ENCODE peak calls at places on chromosomes 13 and 19, in ten cellular contexts. One of them, this sample, is unnamed.

GRCh38 chr19:56111601-56112312 is 9.3 kb downstream of the ZNF787 start:
- DNase-seq in progenitor cell of endocrine pancreas: no peak
- DNase-seq in cerebellum: peak
- DNase-seq in heart right ventricle: peak
- DNase-seq in amniotic stem cell: no peak
- DNase-seq in stimulated activated CD4-positive, alpha-beta T cell treated with anti-CD3 and anti-CD28 coated beads, TNF-alpha, amount 100 ng/mL, for 24 hours: peak
- DNase-seq in astrocyte of the spinal cord: no peak
- DNase-seq in spleen: peak
- DNase-seq in breast epithelium: no peak
- DNase-seq in lower lobe of right lung: peak
- DNase-seq in this sample: no peak

GRCh38 chr13:66546534-66547379 is 683.4 kb downstream of the PCDH9 start:
- DNase-seq in progenitor cell of endocrine pancreas: no peak
- DNase-seq in cerebellum: no peak
- DNase-seq in heart right ventricle: no peak
- DNase-seq in amniotic stem cell: peak
- DNase-seq in stimulated activated CD4-positive, alpha-beta T cell treated with anti-CD3 and anti-CD28 coated beads, TNF-alpha, amount 100 ng/mL, for 24 hours: no peak
- DNase-seq in astrocyte of the spinal cord: peak
- DNase-seq in spleen: no peak
- DNase-seq in breast epithelium: no peak
- DNase-seq in lower lobe of right lung: no peak
- DNase-seq in this sample: no peak

GRCh38 chr19:41299755-41300089 is 10.2 kb upstream of the CCDC97 start:
- DNase-seq in progenitor cell of endocrine pancreas: no peak
- DNase-seq in cerebellum: no peak
- DNase-seq in heart right ventricle: peak
- DNase-seq in amniotic stem cell: no peak
- DNase-seq in stimulated activated CD4-positive, alpha-beta T cell treated with anti-CD3 and anti-CD28 coated beads, TNF-alpha, amount 100 ng/mL, for 24 hours: no peak
- DNase-seq in astrocyte of the spinal cord: peak
- DNase-seq in spleen: no peak
- DNase-seq in breast epithelium: no peak
- DNase-seq in lower lobe of right lung: peak
- DNase-seq in this sample: no peak

GRCh38 chr19:52226652-52227051 is 36.8 kb downstream of the PPP2R1A start:
- DNase-seq in progenitor cell of endocrine pancreas: no peak
- DNase-seq in cerebellum: no peak
- DNase-seq in heart right ventricle: no peak
- DNase-seq in amniotic stem cell: no peak
- DNase-seq in stimulated activated CD4-positive, alpha-beta T cell treated with anti-CD3 and anti-CD28 coated beads, TNF-alpha, amount 100 ng/mL, for 24 hours: no peak
- DNase-seq in astrocyte of the spinal cord: no peak
- DNase-seq in spleen: no peak
- DNase-seq in breast epithelium: no peak
- DNase-seq in lower lobe of right lung: no peak
- DNase-seq in this sample: no peak

GRCh38 chr19:51644636-51645271 is 1.9 kb downstream of the SIGLEC14 start:
- DNase-seq in progenitor cell of endocrine pancreas: no peak
- DNase-seq in cerebellum: no peak
- DNase-seq in heart right ventricle: no peak
- DNase-seq in amniotic stem cell: no peak
- DNase-seq in stimulated activated CD4-positive, alpha-beta T cell treated with anti-CD3 and anti-CD28 coated beads, TNF-alpha, amount 100 ng/mL, for 24 hours: no peak
- DNase-seq in astrocyte of the spinal cord: no peak
- DNase-seq in spleen: no peak
- DNase-seq in breast epithelium: no peak
- DNase-seq in lower lobe of right lung: no peak
- DNase-seq in this sample: no peak

GRCh38 chr19:53991224-53992113 is at the start of gene CACNG6:
- DNase-seq in progenitor cell of endocrine pancreas: peak
- DNase-seq in cerebellum: no peak
- DNase-seq in heart right ventricle: no peak
- DNase-seq in amniotic stem cell: no peak
- DNase-seq in stimulated activated CD4-positive, alpha-beta T cell treated with anti-CD3 and anti-CD28 coated beads, TNF-alpha, amount 100 ng/mL, for 24 hours: no peak
- DNase-seq in astrocyte of the spinal cord: no peak
- DNase-seq in spleen: no peak
- DNase-seq in breast epithelium: no peak
- DNase-seq in lower lobe of right lung: peak
- DNase-seq in this sample: no peak

GRCh38 chr13:20825476-20825875 is 51.7 kb upstream of the EEF1AKMT1 start:
- DNase-seq in progenitor cell of endocrine pancreas: no peak
- DNase-seq in cerebellum: no peak
- DNase-seq in heart right ventricle: no peak
- DNase-seq in amniotic stem cell: no peak
- DNase-seq in stimulated activated CD4-positive, alpha-beta T cell treated with anti-CD3 and anti-CD28 coated beads, TNF-alpha, amount 100 ng/mL, for 24 hours: no peak
- DNase-seq in astrocyte of the spinal cord: peak
- DNase-seq in spleen: no peak
- DNase-seq in breast epithelium: no peak
- DNase-seq in lower lobe of right lung: no peak
- DNase-seq in this sample: no peak

GRCh38 chr19:18464646-18465045 is 26.7 kb upstream of the ISYNA1 start:
- DNase-seq in progenitor cell of endocrine pancreas: no peak
- DNase-seq in cerebellum: peak
- DNase-seq in heart right ventricle: peak
- DNase-seq in amniotic stem cell: peak
- DNase-seq in stimulated activated CD4-positive, alpha-beta T cell treated with anti-CD3 and anti-CD28 coated beads, TNF-alpha, amount 100 ng/mL, for 24 hours: no peak
- DNase-seq in astrocyte of the spinal cord: peak
- DNase-seq in spleen: peak
- DNase-seq in breast epithelium: peak
- DNase-seq in lower lobe of right lung: peak
- DNase-seq in this sample: no peak

GRCh38 chr13:107459430-107459829 is 755.9 kb downstream of the LIG4 start:
- DNase-seq in progenitor cell of endocrine pancreas: no peak
- DNase-seq in cerebellum: no peak
- DNase-seq in heart right ventricle: no peak
- DNase-seq in amniotic stem cell: peak
- DNase-seq in stimulated activated CD4-positive, alpha-beta T cell treated with anti-CD3 and anti-CD28 coated beads, TNF-alpha, amount 100 ng/mL, for 24 hours: no peak
- DNase-seq in astrocyte of the spinal cord: peak
- DNase-seq in spleen: no peak
- DNase-seq in breast epithelium: no peak
- DNase-seq in lower lobe of right lung: no peak
- DNase-seq in this sample: no peak

GRCh38 chr13:33793726-33794125 is 24.2 kb upstream of the RFC3 start:
- DNase-seq in progenitor cell of endocrine pancreas: no peak
- DNase-seq in cerebellum: no peak
- DNase-seq in heart right ventricle: no peak
- DNase-seq in amniotic stem cell: no peak
- DNase-seq in stimulated activated CD4-positive, alpha-beta T cell treated with anti-CD3 and anti-CD28 coated beads, TNF-alpha, amount 100 ng/mL, for 24 hours: no peak
- DNase-seq in astrocyte of the spinal cord: no peak
- DNase-seq in spleen: no peak
- DNase-seq in breast epithelium: no peak
- DNase-seq in lower lobe of right lung: no peak
- DNase-seq in this sample: no peak

GRCh38 chr13:78228940-78229339 is 310.3 kb upstream of the EDNRB start:
- DNase-seq in progenitor cell of endocrine pancreas: no peak
- DNase-seq in cerebellum: no peak
- DNase-seq in heart right ventricle: no peak
- DNase-seq in amniotic stem cell: no peak
- DNase-seq in stimulated activated CD4-positive, alpha-beta T cell treated with anti-CD3 and anti-CD28 coated beads, TNF-alpha, amount 100 ng/mL, for 24 hours: no peak
- DNase-seq in astrocyte of the spinal cord: peak
- DNase-seq in spleen: no peak
- DNase-seq in breast epithelium: no peak
- DNase-seq in lower lobe of right lung: no peak
- DNase-seq in this sample: no peak

GRCh38 chr19:4064073-4064550 is 2.6 kb downstream of the ZBTB7A start:
- DNase-seq in progenitor cell of endocrine pancreas: no peak
- DNase-seq in cerebellum: peak
- DNase-seq in heart right ventricle: peak
- DNase-seq in amniotic stem cell: no peak
- DNase-seq in stimulated activated CD4-positive, alpha-beta T cell treated with anti-CD3 and anti-CD28 coated beads, TNF-alpha, amount 100 ng/mL, for 24 hours: no peak
- DNase-seq in astrocyte of the spinal cord: peak
- DNase-seq in spleen: no peak
- DNase-seq in breast epithelium: no peak
- DNase-seq in lower lobe of right lung: peak
- DNase-seq in this sample: no peak

GRCh38 chr19:30148039-30148438 is 206.0 kb downstream of the URI1 start:
- DNase-seq in progenitor cell of endocrine pancreas: no peak
- DNase-seq in cerebellum: no peak
- DNase-seq in heart right ventricle: no peak
- DNase-seq in amniotic stem cell: no peak
- DNase-seq in stimulated activated CD4-positive, alpha-beta T cell treated with anti-CD3 and anti-CD28 coated beads, TNF-alpha, amount 100 ng/mL, for 24 hours: no peak
- DNase-seq in astrocyte of the spinal cord: no peak
- DNase-seq in spleen: no peak
- DNase-seq in breast epithelium: no peak
- DNase-seq in lower lobe of right lung: no peak
- DNase-seq in this sample: no peak

GRCh38 chr19:17762505-17763229 is 11.4 kb downstream of the FCHO1 start:
- DNase-seq in progenitor cell of endocrine pancreas: no peak
- DNase-seq in cerebellum: no peak
- DNase-seq in heart right ventricle: no peak
- DNase-seq in amniotic stem cell: no peak
- DNase-seq in stimulated activated CD4-positive, alpha-beta T cell treated with anti-CD3 and anti-CD28 coated beads, TNF-alpha, amount 100 ng/mL, for 24 hours: no peak
- DNase-seq in astrocyte of the spinal cord: peak
- DNase-seq in spleen: no peak
- DNase-seq in breast epithelium: no peak
- DNase-seq in lower lobe of right lung: no peak
- DNase-seq in this sample: no peak

GRCh38 chr13:61891420-61891819 is 475.8 kb upstream of the PCDH20 start:
- DNase-seq in progenitor cell of endocrine pancreas: no peak
- DNase-seq in cerebellum: no peak
- DNase-seq in heart right ventricle: no peak
- DNase-seq in amniotic stem cell: no peak
- DNase-seq in stimulated activated CD4-positive, alpha-beta T cell treated with anti-CD3 and anti-CD28 coated beads, TNF-alpha, amount 100 ng/mL, for 24 hours: no peak
- DNase-seq in astrocyte of the spinal cord: no peak
- DNase-seq in spleen: no peak
- DNase-seq in breast epithelium: no peak
- DNase-seq in lower lobe of right lung: no peak
- DNase-seq in this sample: no peak

GRCh38 chr19:14775855-14776254 is 2.5 kb downstream of the ADGRE2 start:
- DNase-seq in progenitor cell of endocrine pancreas: no peak
- DNase-seq in cerebellum: no peak
- DNase-seq in heart right ventricle: peak
- DNase-seq in amniotic stem cell: no peak
- DNase-seq in stimulated activated CD4-positive, alpha-beta T cell treated with anti-CD3 and anti-CD28 coated beads, TNF-alpha, amount 100 ng/mL, for 24 hours: no peak
- DNase-seq in astrocyte of the spinal cord: no peak
- DNase-seq in spleen: peak
- DNase-seq in breast epithelium: no peak
- DNase-seq in lower lobe of right lung: peak
- DNase-seq in this sample: no peak

GRCh38 chr19:31350693-31351211 is 1.5 kb upstream of the TSHZ3 start:
- DNase-seq in progenitor cell of endocrine pancreas: peak
- DNase-seq in cerebellum: peak
- DNase-seq in heart right ventricle: peak
- DNase-seq in amniotic stem cell: peak
- DNase-seq in stimulated activated CD4-positive, alpha-beta T cell treated with anti-CD3 and anti-CD28 coated beads, TNF-alpha, amount 100 ng/mL, for 24 hours: no peak
- DNase-seq in astrocyte of the spinal cord: peak
- DNase-seq in spleen: peak
- DNase-seq in breast epithelium: no peak
- DNase-seq in lower lobe of right lung: peak
- DNase-seq in this sample: no peak

GRCh38 chr19:39372047-39372802 is 18.7 kb downstream of the PAF1 start:
- DNase-seq in progenitor cell of endocrine pancreas: no peak
- DNase-seq in cerebellum: peak
- DNase-seq in heart right ventricle: peak
- DNase-seq in amniotic stem cell: peak
- DNase-seq in stimulated activated CD4-positive, alpha-beta T cell treated with anti-CD3 and anti-CD28 coated beads, TNF-alpha, amount 100 ng/mL, for 24 hours: no peak
- DNase-seq in astrocyte of the spinal cord: peak
- DNase-seq in spleen: no peak
- DNase-seq in breast epithelium: peak
- DNase-seq in lower lobe of right lung: peak
- DNase-seq in this sample: no peak

GRCh38 chr19:6738726-6739389 is 622 bp upstream of the TRIP10 start:
- DNase-seq in progenitor cell of endocrine pancreas: no peak
- DNase-seq in cerebellum: no peak
- DNase-seq in heart right ventricle: peak
- DNase-seq in amniotic stem cell: no peak
- DNase-seq in stimulated activated CD4-positive, alpha-beta T cell treated with anti-CD3 and anti-CD28 coated beads, TNF-alpha, amount 100 ng/mL, for 24 hours: no peak
- DNase-seq in astrocyte of the spinal cord: no peak
- DNase-seq in spleen: peak
- DNase-seq in breast epithelium: peak
- DNase-seq in lower lobe of right lung: peak
- DNase-seq in this sample: no peak

GRCh38 chr19:2552859-2553258 is 76.9 kb downstream of the GADD45B start:
- DNase-seq in progenitor cell of endocrine pancreas: no peak
- DNase-seq in cerebellum: no peak
- DNase-seq in heart right ventricle: no peak
- DNase-seq in amniotic stem cell: no peak
- DNase-seq in stimulated activated CD4-positive, alpha-beta T cell treated with anti-CD3 and anti-CD28 coated beads, TNF-alpha, amount 100 ng/mL, for 24 hours: peak
- DNase-seq in astrocyte of the spinal cord: no peak
- DNase-seq in spleen: peak
- DNase-seq in breast epithelium: no peak
- DNase-seq in lower lobe of right lung: peak
- DNase-seq in this sample: no peak

GRCh38 chr19:3721131-3721899 is 13.1 kb downstream of the TJP3 start:
- DNase-seq in progenitor cell of endocrine pancreas: peak
- DNase-seq in cerebellum: peak
- DNase-seq in heart right ventricle: peak
- DNase-seq in amniotic stem cell: peak
- DNase-seq in stimulated activated CD4-positive, alpha-beta T cell treated with anti-CD3 and anti-CD28 coated beads, TNF-alpha, amount 100 ng/mL, for 24 hours: peak
- DNase-seq in astrocyte of the spinal cord: peak
- DNase-seq in spleen: peak
- DNase-seq in breast epithelium: peak
- DNase-seq in lower lobe of right lung: peak
- DNase-seq in this sample: peak

GRCh38 chr13:21079206-21079605 is 17.8 kb upstream of the LATS2 start:
- DNase-seq in progenitor cell of endocrine pancreas: no peak
- DNase-seq in cerebellum: no peak
- DNase-seq in heart right ventricle: no peak
- DNase-seq in amniotic stem cell: no peak
- DNase-seq in stimulated activated CD4-positive, alpha-beta T cell treated with anti-CD3 and anti-CD28 coated beads, TNF-alpha, amount 100 ng/mL, for 24 hours: no peak
- DNase-seq in astrocyte of the spinal cord: peak
- DNase-seq in spleen: no peak
- DNase-seq in breast epithelium: no peak
- DNase-seq in lower lobe of right lung: no peak
- DNase-seq in this sample: no peak

GRCh38 chr19:29687244-29687896 is 22.1 kb downstream of the PLEKHF1 start:
- DNase-seq in progenitor cell of endocrine pancreas: no peak
- DNase-seq in cerebellum: no peak
- DNase-seq in heart right ventricle: no peak
- DNase-seq in amniotic stem cell: peak
- DNase-seq in stimulated activated CD4-positive, alpha-beta T cell treated with anti-CD3 and anti-CD28 coated beads, TNF-alpha, amount 100 ng/mL, for 24 hours: no peak
- DNase-seq in astrocyte of the spinal cord: peak
- DNase-seq in spleen: peak
- DNase-seq in breast epithelium: no peak
- DNase-seq in lower lobe of right lung: no peak
- DNase-seq in this sample: no peak

GRCh38 chr13:52862358-52863206 is 14.1 kb upstream of the PCDH8 start:
- DNase-seq in progenitor cell of endocrine pancreas: peak
- DNase-seq in cerebellum: no peak
- DNase-seq in heart right ventricle: no peak
- DNase-seq in amniotic stem cell: no peak
- DNase-seq in stimulated activated CD4-positive, alpha-beta T cell treated with anti-CD3 and anti-CD28 coated beads, TNF-alpha, amount 100 ng/mL, for 24 hours: no peak
- DNase-seq in astrocyte of the spinal cord: no peak
- DNase-seq in spleen: no peak
- DNase-seq in breast epithelium: no peak
- DNase-seq in lower lobe of right lung: no peak
- DNase-seq in this sample: no peak

GRCh38 chr19:48879025-48879572 is 6.9 kb downstream of the PPP1R15A start:
- DNase-seq in progenitor cell of endocrine pancreas: no peak
- DNase-seq in cerebellum: no peak
- DNase-seq in heart right ventricle: no peak
- DNase-seq in amniotic stem cell: no peak
- DNase-seq in stimulated activated CD4-positive, alpha-beta T cell treated with anti-CD3 and anti-CD28 coated beads, TNF-alpha, amount 100 ng/mL, for 24 hours: no peak
- DNase-seq in astrocyte of the spinal cord: no peak
- DNase-seq in spleen: no peak
- DNase-seq in breast epithelium: no peak
- DNase-seq in lower lobe of right lung: no peak
- DNase-seq in this sample: no peak

GRCh38 chr19:54247106-54247930 is 4.7 kb upstream of the LILRA6 start:
- DNase-seq in progenitor cell of endocrine pancreas: no peak
- DNase-seq in cerebellum: no peak
- DNase-seq in heart right ventricle: no peak
- DNase-seq in amniotic stem cell: no peak
- DNase-seq in stimulated activated CD4-positive, alpha-beta T cell treated with anti-CD3 and anti-CD28 coated beads, TNF-alpha, amount 100 ng/mL, for 24 hours: no peak
- DNase-seq in astrocyte of the spinal cord: no peak
- DNase-seq in spleen: no peak
- DNase-seq in breast epithelium: no peak
- DNase-seq in lower lobe of right lung: no peak
- DNase-seq in this sample: no peak

GRCh38 chr19:56015756-56016155 is 29.2 kb downstream of the NLRP5 start:
- DNase-seq in progenitor cell of endocrine pancreas: no peak
- DNase-seq in cerebellum: no peak
- DNase-seq in heart right ventricle: no peak
- DNase-seq in amniotic stem cell: no peak
- DNase-seq in stimulated activated CD4-positive, alpha-beta T cell treated with anti-CD3 and anti-CD28 coated beads, TNF-alpha, amount 100 ng/mL, for 24 hours: no peak
- DNase-seq in astrocyte of the spinal cord: no peak
- DNase-seq in spleen: no peak
- DNase-seq in breast epithelium: no peak
- DNase-seq in lower lobe of right lung: no peak
- DNase-seq in this sample: no peak

GRCh38 chr13:93108111-93108581 is 118.5 kb upstream of the GPC6 start:
- DNase-seq in progenitor cell of endocrine pancreas: no peak
- DNase-seq in cerebellum: no peak
- DNase-seq in heart right ventricle: no peak
- DNase-seq in amniotic stem cell: no peak
- DNase-seq in stimulated activated CD4-positive, alpha-beta T cell treated with anti-CD3 and anti-CD28 coated beads, TNF-alpha, amount 100 ng/mL, for 24 hours: no peak
- DNase-seq in astrocyte of the spinal cord: no peak
- DNase-seq in spleen: no peak
- DNase-seq in breast epithelium: no peak
- DNase-seq in lower lobe of right lung: no peak
- DNase-seq in this sample: no peak

This sample was measured in activated T-cell treated with anti-CD3 and anti-CD28 coated beads for 4 hours.